ENCODE peak calls at places on chromosome 9, in six cellular contexts. L, Y, U, N, B and R are unnamed samples.

GRCh38 chr9:77421506-77422265 is 226.4 kb downstream of the GNA14 start:
- DNase-seq in L (peak), Y (no peak), U (no peak), N (peak), B (no peak), R (no peak)

GRCh38 chr9:101465330-101465915 is 29.8 kb upstream of the ALDOB start:
- DNase-seq in L (peak), Y (peak), U (peak), N (peak), B (no peak), R (peak)

GRCh38 chr9:36625006-36625600 is 52.4 kb downstream of the MELK start:
- DNase-seq in L (no peak), Y (no peak), U (no peak), N (peak), B (no peak), R (peak)

GRCh38 chr9:16664211-16664610 is 206.3 kb downstream of the BNC2 start:
- DNase-seq in L (no peak), Y (no peak), U (no peak), N (peak), B (no peak), R (no peak)

GRCh38 chr9:133147412-133148271 is 16.1 kb downstream of the GBGT1 start:
- DNase-seq in L (peak), Y (peak), U (peak), N (peak), B (peak), R (peak)

GRCh38 chr9:131237931-131238401 is 38.3 kb downstream of the FAM78A start:
- DNase-seq in L (peak), Y (peak), U (peak), N (peak), B (peak), R (peak)

GRCh38 chr9:105385372-105385985 is 62.4 kb upstream of the FSD1L start:
- DNase-seq in L (no peak), Y (no peak), U (no peak), N (no peak), B (no peak), R (no peak)

GRCh38 chr9:21616082-21616778 is 134.1 kb upstream of the IFNE start:
- DNase-seq in L (peak), Y (no peak), U (no peak), N (peak), B (no peak), R (peak)

GRCh38 chr9:137492464-137493162 is 33.5 kb upstream of the NSMF start:
- DNase-seq in L (peak), Y (peak), U (no peak), N (no peak), B (no peak), R (no peak)

GRCh38 chr9:87643778-87644570 is 81.9 kb upstream of the CTSL start:
- DNase-seq in L (peak), Y (peak), U (no peak), N (no peak), B (no peak), R (no peak)

GRCh38 chr9:90642570-90643539 is at the start of gene DIRAS2:
- DNase-seq in L (peak), Y (peak), U (peak), N (peak), B (peak), R (peak)

GRCh38 chr9:105912868-105913516 is 218.7 kb downstream of the TMEM38B start:
- DNase-seq in L (peak), Y (no peak), U (no peak), N (no peak), B (no peak), R (no peak)

DNA sequence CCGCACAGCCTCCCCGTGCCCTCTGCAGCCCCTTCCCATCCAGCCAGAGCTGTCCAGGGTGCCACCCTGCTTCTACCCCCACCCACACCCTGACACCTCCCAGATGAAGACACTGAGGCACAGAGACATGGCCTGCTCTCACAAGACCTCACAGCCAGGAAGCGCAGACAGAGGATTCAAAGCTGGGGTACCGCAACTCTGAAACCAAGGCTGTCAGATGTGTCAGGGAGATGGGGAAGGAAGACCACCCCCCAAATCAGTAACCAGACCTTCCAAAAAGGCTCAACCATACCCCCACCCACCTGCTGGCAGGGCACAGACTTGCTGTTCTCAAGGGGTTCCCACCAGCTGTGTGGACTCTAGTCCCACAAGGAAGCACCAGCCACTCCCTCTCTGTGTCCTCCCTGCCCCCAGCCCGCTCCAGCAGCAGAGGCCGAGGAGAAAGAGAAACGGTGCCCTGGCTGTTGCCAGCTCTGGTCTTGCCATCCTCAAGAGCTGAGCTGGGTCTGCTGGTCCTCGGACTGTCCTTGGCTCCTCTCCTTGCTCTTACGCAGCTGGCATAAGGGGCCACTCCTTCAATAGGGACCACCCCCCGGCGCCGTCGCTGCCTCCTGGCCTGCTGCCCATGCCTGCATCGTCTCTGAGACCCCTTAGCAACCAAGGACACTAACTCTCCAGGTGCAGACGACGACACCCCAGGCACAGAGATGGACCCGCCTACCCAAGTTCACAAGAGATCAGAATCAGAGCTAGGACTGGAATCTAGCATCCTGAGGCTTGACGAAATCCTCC is 700 bp downstream of the AKNA start:
- DNase-seq in L (no peak), Y (no peak), U (no peak), N (peak), B (no peak), R (peak)
- H2AK5ac ChIP-seq in L (no peak), Y (no peak), U (peak), N (peak), B (no peak), R (peak)

DNA sequence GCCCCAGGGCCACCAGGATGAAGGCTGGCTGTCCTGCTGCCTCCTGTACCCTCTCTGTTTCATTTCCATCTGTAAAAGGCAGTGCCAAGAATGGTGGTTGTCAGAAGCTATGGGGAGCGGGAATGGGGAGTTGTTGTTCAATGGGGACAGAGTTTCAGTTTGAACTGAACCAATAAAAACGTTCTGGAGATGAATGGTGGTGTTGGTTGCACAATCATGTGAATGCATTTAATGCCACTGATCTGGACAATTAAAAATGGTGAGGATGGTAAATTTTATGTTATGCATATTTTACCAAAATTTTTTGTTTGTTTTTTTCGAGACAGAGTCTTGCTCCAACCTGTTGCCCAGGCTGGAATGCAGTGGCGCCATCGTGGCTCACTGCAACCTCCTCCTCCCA is 58.1 kb downstream of the PTPDC1 start:
- DNase-seq in L (no peak), Y (no peak), U (no peak), N (no peak), B (no peak), R (no peak)
- H2AK5ac ChIP-seq in L (no peak), Y (no peak), U (no peak), N (peak), B (no peak), R (no peak)

DNA sequence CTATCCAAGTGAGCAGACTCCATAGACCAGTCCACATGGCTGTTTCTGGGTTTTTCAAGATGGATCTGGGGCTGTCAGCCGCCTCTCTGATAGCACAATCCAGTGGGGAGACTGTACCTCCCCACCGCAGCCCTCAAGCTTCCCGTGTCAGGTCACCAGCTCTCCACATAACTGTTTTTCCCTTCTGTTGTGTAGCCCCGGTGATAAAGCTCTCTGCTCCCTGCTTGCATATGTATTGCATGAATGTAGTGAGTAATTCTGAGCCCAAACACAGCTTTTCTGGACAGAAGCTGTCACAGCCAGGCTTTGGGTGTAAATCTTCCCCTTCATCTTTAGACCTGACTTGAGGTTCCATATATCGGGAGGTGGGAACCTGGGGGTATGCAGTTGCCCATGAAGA is 23.1 kb upstream of the CFAP157 start:
- DNase-seq in L (no peak), Y (no peak), U (no peak), N (peak), B (no peak), R (peak)
- H2AK5ac ChIP-seq in L (no peak), Y (no peak), U (no peak), N (peak), B (no peak), R (no peak)

DNA sequence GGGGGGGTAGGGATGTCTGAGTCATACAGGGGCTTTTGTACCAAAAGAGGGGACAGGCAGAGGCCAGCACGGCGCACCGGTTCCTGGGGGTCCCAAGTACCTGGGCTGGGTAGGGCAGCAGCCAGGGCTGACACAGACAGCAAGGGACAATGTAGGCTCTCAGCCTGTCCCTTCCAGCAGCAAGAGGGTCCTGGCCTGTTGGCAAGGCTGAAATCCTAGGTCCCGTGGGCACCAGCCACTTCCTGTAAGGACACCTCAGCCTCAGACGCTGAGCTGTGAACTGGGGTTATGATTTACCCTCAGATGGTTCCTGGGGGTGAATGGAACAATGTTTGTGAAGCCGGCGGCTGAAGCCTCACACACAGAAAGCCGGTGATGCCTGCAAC is 41.3 kb downstream of the NACC2 start:
- DNase-seq in L (no peak), Y (no peak), U (no peak), N (no peak), B (no peak), R (no peak)
- H2AK5ac ChIP-seq in L (no peak), Y (no peak), U (peak), N (peak), B (peak), R (peak)

GRCh38 chr9:37941253-37941652 is 37.3 kb upstream of the SLC25A51 start:
- DNase-seq in L (no peak), Y (no peak), U (no peak), N (no peak), B (no peak), R (no peak)
- H2AK5ac ChIP-seq in L (no peak), Y (no peak), U (peak), N (no peak), B (no peak), R (no peak)

GRCh38 chr9:95089916-95090791 is 227.4 kb downstream of the FANCC start:
- DNase-seq in L (no peak), Y (no peak), U (no peak), N (no peak), B (no peak), R (no peak)

GRCh38 chr9:95090871-95091573 is 226.5 kb downstream of the FANCC start:
- DNase-seq in L (no peak), Y (no peak), U (no peak), N (no peak), B (no peak), R (no peak)

GRCh38 chr9:95091971-95092320 is 225.6 kb downstream of the FANCC start:
- DNase-seq in L (peak), Y (no peak), U (no peak), N (peak), B (no peak), R (peak)

GRCh38 chr9:95092321-95093072 is 225.0 kb downstream of the FANCC start:
- DNase-seq in L (no peak), Y (no peak), U (peak), N (peak), B (no peak), R (peak)

DNA sequence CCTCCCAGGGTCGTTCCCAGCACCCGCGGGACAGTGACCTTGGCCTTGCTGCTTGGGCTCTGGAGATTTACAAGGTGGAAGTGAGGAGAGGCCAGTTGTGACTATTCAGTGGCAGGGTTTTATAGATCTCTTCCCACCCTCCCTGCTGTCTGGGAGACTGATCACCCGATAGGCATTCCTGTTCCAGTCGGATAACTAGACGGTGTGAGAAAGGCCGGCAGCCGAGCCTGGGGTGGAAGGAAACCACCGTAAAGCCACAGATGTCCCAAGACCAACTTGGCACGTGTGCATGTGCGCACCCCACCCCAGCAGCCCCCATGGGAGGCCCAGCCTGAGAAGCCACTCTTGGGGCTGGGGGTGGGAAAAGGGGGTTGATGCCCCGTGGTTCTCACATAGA is 225.9 kb downstream of the FANCC start:
- DNase-seq in L (no peak), Y (no peak), U (no peak), N (peak), B (no peak), R (peak)
- H2AK5ac ChIP-seq in L (no peak), Y (no peak), U (peak), N (peak), B (no peak), R (peak)